ENCODE peak calls at places on chromosome 4, in seven cellular contexts. G, D, U, N, I, C and O are unnamed samples.
A peak's percentile ranks its signal among the peaks of the same experiment; 100 is the strongest.

GRCh38 chr4:95445251-95445650 is 103.5 kb downstream of the UNC5C start:
- DNase-seq in G (no peak), D (no peak), U (no peak), N (no peak), I (no peak), C (no peak), O (no peak)

GRCh38 chr4:22369901-22370562 is 145.8 kb downstream of the ADGRA3 start:
- DNase-seq in G (no peak), D (no peak), U (no peak), N (no peak), I (no peak), C (no peak), O (no peak)

GRCh38 chr4:62118558-62118957 is 918.4 kb downstream of the ADGRL3 start:
- DNase-seq in G (no peak), D (no peak), U (no peak), N (no peak), I (no peak), C (no peak), O (no peak)

GRCh38 chr4:46931981-46932380 is 22.9 kb upstream of the COX7B2 start:
- DNase-seq in G (no peak), D (no peak), U (no peak), N (no peak), I (peak; percentile 2), C (peak; percentile 3), O (no peak)

GRCh38 chr4:184370711-184371389 is 103.5 kb downstream of the IRF2 start:
- DNase-seq in G (no peak), D (no peak), U (no peak), N (no peak), I (no peak), C (no peak), O (no peak)

GRCh38 chr4:69823481-69824186 is 36.3 kb downstream of the SULT1E1 start:
- DNase-seq in G (peak; percentile 18), D (no peak), U (no peak), N (peak; percentile 5), I (no peak), C (peak; percentile 98), O (peak; percentile 66)

GRCh38 chr4:172134536-172134935 is 321.3 kb downstream of the GALNTL6 start:
- DNase-seq in G (no peak), D (no peak), U (no peak), N (no peak), I (no peak), C (no peak), O (no peak)

GRCh38 chr4:112245383-112245782 is 13.8 kb downstream of the AP1AR start:
- DNase-seq in G (no peak), D (no peak), U (no peak), N (no peak), I (no peak), C (no peak), O (no peak)

GRCh38 chr4:87188063-87188462 is 32.4 kb downstream of the KLHL8 start:
- DNase-seq in G (no peak), D (no peak), U (no peak), N (no peak), I (no peak), C (no peak), O (no peak)

GRCh38 chr4:179029683-179030082 is 1587.4 kb upstream of the AGA start:
- DNase-seq in G (no peak), D (no peak), U (no peak), N (no peak), I (no peak), C (no peak), O (no peak)

GRCh38 chr4:80196259-80197131 is 808 bp upstream of the PRDM8 start:
- DNase-seq in G (no peak), D (peak; percentile 57), U (no peak), N (no peak), I (no peak), C (no peak), O (no peak)

GRCh38 chr4:42816189-42816588 is 76.3 kb upstream of the GRXCR1 start:
- DNase-seq in G (no peak), D (no peak), U (no peak), N (no peak), I (no peak), C (no peak), O (no peak)

GRCh38 chr4:118396881-118397666 is 44.3 kb upstream of the PRSS12 start:
- DNase-seq in G (no peak), D (no peak), U (no peak), N (no peak), I (no peak), C (no peak), O (no peak)

GRCh38 chr4:92600638-92601037 is 296.9 kb downstream of the GRID2 start:
- DNase-seq in G (no peak), D (peak; percentile 54), U (no peak), N (no peak), I (no peak), C (peak; percentile 3), O (no peak)

GRCh38 chr4:2512396-2513135 is 23.9 kb upstream of the FAM193A start:
- DNase-seq in G (no peak), D (no peak), U (no peak), N (no peak), I (no peak), C (no peak), O (no peak)

GRCh38 chr4:3684546-3684945 is 81.6 kb upstream of the ADRA2C start:
- DNase-seq in G (no peak), D (no peak), U (no peak), N (no peak), I (no peak), C (no peak), O (no peak)

GRCh38 chr4:33369366-33369899 is 2649.3 kb downstream of the PCDH7 start:
- DNase-seq in G (peak; percentile 66), D (no peak), U (no peak), N (no peak), I (no peak), C (no peak), O (no peak)

GRCh38 chr4:77599378-77599777 is 6.2 kb upstream of the CXCL13 start:
- DNase-seq in G (peak; percentile 53), D (no peak), U (peak; percentile 36), N (peak; percentile 20), I (no peak), C (peak; percentile 30), O (peak; percentile 50)

GRCh38 chr4:70734971-70735370 is 13.2 kb downstream of the RUFY3 start:
- DNase-seq in G (no peak), D (no peak), U (no peak), N (no peak), I (no peak), C (no peak), O (no peak)

GRCh38 chr4:1503583-1504471 is 97.6 kb upstream of the NKX1-1 start:
- DNase-seq in G (no peak), D (peak; percentile 31), U (peak; percentile 78), N (peak; percentile 57), I (no peak), C (no peak), O (no peak)

GRCh38 chr4:102390438-102390837 is 45.2 kb upstream of the SLC39A8 start:
- DNase-seq in G (no peak), D (no peak), U (no peak), N (no peak), I (peak; percentile 57), C (no peak), O (no peak)

GRCh38 chr4:145299380-145300076 is 119.1 kb upstream of the OTUD4 start:
- DNase-seq in G (peak; percentile 56), D (no peak), U (no peak), N (no peak), I (peak; percentile 89), C (peak; percentile 5), O (no peak)

GRCh38 chr4:153403761-153404160 is 59.3 kb downstream of the MND1 start:
- DNase-seq in G (no peak), D (no peak), U (no peak), N (no peak), I (no peak), C (no peak), O (no peak)

GRCh38 chr4:153398713-153399112 is 54.2 kb downstream of the MND1 start:
- DNase-seq in G (no peak), D (no peak), U (no peak), N (no peak), I (no peak), C (no peak), O (no peak)

GRCh38 chr4:153402366-153402765 is 57.9 kb downstream of the MND1 start:
- DNase-seq in G (no peak), D (no peak), U (no peak), N (no peak), I (no peak), C (no peak), O (no peak)

GRCh38 chr4:153399358-153399757 is 54.9 kb downstream of the MND1 start:
- DNase-seq in G (no peak), D (no peak), U (no peak), N (no peak), I (no peak), C (no peak), O (no peak)

DNA sequence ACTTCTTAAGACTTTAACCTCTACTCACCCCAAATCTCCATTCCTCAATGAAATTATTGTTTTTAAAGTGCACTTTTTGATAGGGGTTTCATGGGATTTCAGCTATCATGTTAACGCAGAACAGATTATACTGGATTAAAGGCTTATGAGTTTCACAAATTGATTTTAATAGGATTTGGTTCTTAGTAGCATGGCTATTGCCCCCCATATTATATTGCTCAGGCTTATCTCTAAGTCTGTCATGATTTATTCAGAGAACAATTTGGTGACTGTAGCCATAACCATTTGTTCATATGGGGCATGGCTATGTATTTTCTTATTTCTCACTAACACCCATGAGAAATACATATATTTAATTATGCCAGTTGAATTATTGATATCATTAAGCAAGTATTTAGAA is 57.0 kb downstream of the MND1 start:
- DNase-seq in G (no peak), D (no peak), U (no peak), N (no peak), I (no peak), C (no peak), O (no peak)
- TF ChIP-seq JUND in G (no peak), D (no peak), U (no peak), N (no peak), I (no peak), C (no peak), O (no peak)

GRCh38 chr4:132238697-132239096 is 910.4 kb upstream of the PCDH10 start:
- DNase-seq in G (no peak), D (no peak), U (no peak), N (no peak), I (no peak), C (no peak), O (no peak)

DNA sequence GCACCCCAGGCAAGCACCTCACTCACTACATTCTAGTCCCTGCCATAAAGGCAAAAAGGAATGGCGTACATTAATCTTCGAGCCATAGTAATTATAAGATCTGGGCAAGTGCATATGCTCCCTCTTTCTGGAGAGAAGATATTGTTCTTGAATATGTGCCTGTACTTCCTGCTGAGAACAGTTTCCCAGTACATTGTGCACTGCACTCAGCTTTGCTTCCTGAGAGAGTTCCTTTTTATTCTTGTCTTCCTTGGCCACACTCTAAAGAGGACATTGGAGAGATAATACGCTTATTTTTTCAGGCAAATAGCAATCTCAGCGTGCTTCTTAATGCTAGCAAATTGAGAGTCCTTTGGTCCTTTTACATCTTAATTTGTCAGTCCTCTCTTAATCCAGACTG is 909.0 kb upstream of the PCDH10 start:
- DNase-seq in G (no peak), D (no peak), U (no peak), N (no peak), I (no peak), C (no peak), O (no peak)
- TF ChIP-seq JUND in G (no peak), D (no peak), U (no peak), N (no peak), I (no peak), C (no peak), O (no peak)

GRCh38 chr4:150572704-150573504 is 9.0 kb upstream of the MAB21L2 start:
- DNase-seq in G (no peak), D (no peak), U (peak; percentile 69), N (no peak), I (peak; percentile 28), C (no peak), O (no peak)
- TF ChIP-seq JUND in G (no peak), D (no peak), U (peak; percentile 32), N (no peak), I (no peak), C (no peak), O (no peak)

GRCh38 chr4:108272046-108272445 is 103.3 kb upstream of the LEF1 start:
- DNase-seq in G (no peak), D (no peak), U (no peak), N (no peak), I (no peak), C (no peak), O (no peak)
- TF ChIP-seq JUND in G (no peak), D (no peak), U (no peak), N (no peak), I (no peak), C (no peak), O (no peak)